ENCODE peak calls at places on chromosome 15, in six cellular contexts. X is NCI-H146, L is A549, W is hippocampal formation, C is RPMI7951, B is ureter. P is an unnamed sample.

GRCh38 chr15:26087395-26087794 is 224.3 kb upstream of the ATP10A start:
- DNase-seq in X (no peak), L (no peak), W (no peak), C (no peak), B (no peak), P (no peak)

GRCh38 chr15:63805993-63806980 is 27.5 kb downstream of the HERC1 start:
- DNase-seq in X (no peak), L (no peak), W (no peak), C (no peak), B (no peak), P (no peak)

GRCh38 chr15:64045774-64046346 is 425 bp downstream of the DAPK2 start:
- DNase-seq in X (peak; percentile 29), L (no peak), W (no peak), C (no peak), B (no peak), P (no peak)

GRCh38 chr15:91689377-91689776 is 164.1 kb upstream of the SLCO3A1 start:
- DNase-seq in X (no peak), L (no peak), W (no peak), C (no peak), B (no peak), P (no peak)

GRCh38 chr15:97156739-97157265 is 803.7 kb upstream of the ARRDC4 start:
- DNase-seq in X (no peak), L (no peak), W (no peak), C (no peak), B (no peak), P (peak; percentile 11)

GRCh38 chr15:99764521-99764920 is 31.3 kb upstream of the LYSMD4 start:
- DNase-seq in X (peak; percentile 78), L (no peak), W (no peak), C (no peak), B (no peak), P (no peak)

GRCh38 chr15:62453356-62453755 is 288.3 kb upstream of the C2CD4B start:
- DNase-seq in X (no peak), L (no peak), W (no peak), C (peak; percentile 53), B (no peak), P (no peak)

GRCh38 chr15:69522361-69522760 is 69.7 kb downstream of the RPLP1 start:
- DNase-seq in X (no peak), L (no peak), W (no peak), C (no peak), B (no peak), P (no peak)

GRCh38 chr15:94293411-94294402 is 62.3 kb downstream of the MCTP2 start:
- DNase-seq in X (no peak), L (no peak), W (no peak), C (peak; percentile 14), B (no peak), P (no peak)

GRCh38 chr15:77285057-77285456 is 134.8 kb downstream of the PEAK1 start:
- DNase-seq in X (no peak), L (no peak), W (no peak), C (no peak), B (no peak), P (no peak)

GRCh38 chr15:42737529-42738328 is 801 bp upstream of the CDAN1 start:
- DNase-seq in X (peak; percentile 3), L (peak; percentile 49), W (no peak), C (peak; percentile 56), B (no peak), P (no peak)

GRCh38 chr15:64732156-64732860 is 43.1 kb downstream of the RBPMS2 start:
- DNase-seq in X (no peak), L (peak; percentile 50), W (no peak), C (no peak), B (no peak), P (no peak)

GRCh38 chr15:99986297-99987118 is 253.3 kb upstream of the LYSMD4 start:
- DNase-seq in X (no peak), L (no peak), W (peak; percentile 56), C (peak; percentile 57), B (no peak), P (no peak)

GRCh38 chr15:43274136-43274535 is 7.4 kb upstream of the TGM5 start:
- DNase-seq in X (no peak), L (no peak), W (no peak), C (peak; percentile 58), B (no peak), P (no peak)

GRCh38 chr15:57060799-57061198 is 142.4 kb downstream of the TCF12 start:
- DNase-seq in X (peak; percentile 10), L (peak; percentile 31), W (peak; percentile 82), C (peak; percentile 59), B (no peak), P (peak; percentile 89)

GRCh38 chr15:35427091-35427490 is 118.9 kb downstream of the DPH6 start:
- DNase-seq in X (no peak), L (peak; percentile 17), W (no peak), C (peak; percentile 71), B (no peak), P (peak; percentile 90)

GRCh38 chr15:66617137-66618090 is 51.6 kb upstream of the LCTL start:
- DNase-seq in X (no peak), L (peak; percentile 48), W (peak; percentile 54), C (peak; percentile 78), B (peak; percentile 77), P (peak; percentile 97)

GRCh38 chr15:33810083-33810595 is 158.2 kb upstream of the CHRM5 start:
- DNase-seq in X (no peak), L (no peak), W (no peak), C (no peak), B (no peak), P (no peak)

GRCh38 chr15:26191216-26191615 is 328.1 kb upstream of the ATP10A start:
- DNase-seq in X (no peak), L (no peak), W (no peak), C (no peak), B (no peak), P (no peak)

P was measured in endothelial cell of umbilical vein.